ENCODE peak calls at places on chromosomes 1 and 21, in five cellular contexts. P, H, D, S and X are unnamed samples.
A peak's percentile ranks its signal among the peaks of the same experiment; 100 is the strongest.

GRCh38 chr21:41678944-41679343 is 87.9 kb downstream of the RIPK4 start:
- DNase-seq in P (no peak), H (no peak), D (no peak), S (peak; percentile 66), X (no peak)

GRCh38 chr1:232634086-232634485 is 4.2 kb upstream of the SIPA1L2 start:
- DNase-seq in P (no peak), H (no peak), D (no peak), S (no peak), X (no peak)

GRCh38 chr21:33657124-33657842 is 15.0 kb downstream of the ITSN1 start:
- DNase-seq in P (no peak), H (no peak), D (no peak), S (no peak), X (no peak)

GRCh38 chr1:224459051-224459450 is 24.5 kb upstream of the WDR26 start:
- DNase-seq in P (no peak), H (no peak), D (no peak), S (no peak), X (no peak)

GRCh38 chr1:4684142-4684541 is 29.7 kb downstream of the AJAP1 start:
- DNase-seq in P (no peak), H (no peak), D (no peak), S (no peak), X (no peak)

GRCh38 chr1:107141491-107142369 is 891 bp downstream of the NTNG1 start:
- DNase-seq in P (peak; percentile 48), H (no peak), D (peak; percentile 37), S (no peak), X (no peak)

GRCh38 chr1:119531606-119532323 is 24.8 kb downstream of the HSD3B1 start:
- DNase-seq in P (no peak), H (no peak), D (no peak), S (no peak), X (no peak)

GRCh38 chr1:222769181-222769580 is 32.2 kb downstream of the FAM177B start:
- DNase-seq in P (no peak), H (no peak), D (no peak), S (no peak), X (no peak)

GRCh38 chr1:241250465-241250864 is 106.5 kb downstream of the RGS7 start:
- DNase-seq in P (no peak), H (no peak), D (no peak), S (peak; percentile 21), X (no peak)

GRCh38 chr1:186577201-186577600 is 103.0 kb downstream of the PTGS2 start:
- DNase-seq in P (no peak), H (no peak), D (no peak), S (no peak), X (no peak)

GRCh38 chr1:2896824-2897223 is 95.3 kb upstream of the TTC34 start:
- DNase-seq in P (no peak), H (no peak), D (no peak), S (no peak), X (no peak)

GRCh38 chr21:41168391-41169257 is 664 bp downstream of the BACE2 start:
- DNase-seq in P (peak; percentile 45), H (no peak), D (no peak), S (no peak), X (no peak)

GRCh38 chr1:27992271-27992670 is 32.5 kb downstream of the XKR8 start:
- DNase-seq in P (no peak), H (peak; percentile 45), D (no peak), S (no peak), X (no peak)

GRCh38 chr1:107935396-107936064 is 29.4 kb downstream of the VAV3 start:
- DNase-seq in P (peak; percentile 44), H (no peak), D (no peak), S (no peak), X (no peak)

GRCh38 chr1:117466761-117467160 is 99.5 kb downstream of the MAN1A2 start:
- DNase-seq in P (no peak), H (no peak), D (no peak), S (no peak), X (no peak)

GRCh38 chr1:9164919-9165318 is 36.0 kb upstream of the GPR157 start:
- DNase-seq in P (no peak), H (no peak), D (no peak), S (no peak), X (no peak)

GRCh38 chr1:92184632-92185031 is 33.1 kb upstream of the C1orf146 start:
- DNase-seq in P (no peak), H (no peak), D (no peak), S (no peak), X (no peak)

GRCh38 chr1:20481158-20481617 is 4.8 kb downstream of the CAMK2N1 start:
- DNase-seq in P (no peak), H (no peak), D (no peak), S (no peak), X (no peak)

GRCh38 chr1:58862728-58863385 is 79.0 kb upstream of the JUN start:
- DNase-seq in P (no peak), H (no peak), D (no peak), S (no peak), X (no peak)

GRCh38 chr1:188499690-188500089 is 1670.9 kb downstream of the PLA2G4A start:
- DNase-seq in P (no peak), H (no peak), D (no peak), S (no peak), X (no peak)

GRCh38 chr1:215599418-215599817 is 32.3 kb downstream of the KCTD3 start:
- DNase-seq in P (no peak), H (no peak), D (peak; percentile 23), S (no peak), X (no peak)

GRCh38 chr1:228037401-228038386 is 30.9 kb downstream of the WNT3A start:
- DNase-seq in P (peak; percentile 91), H (no peak), D (no peak), S (no peak), X (no peak)

GRCh38 chr1:176073524-176074157 is 133.4 kb downstream of the COP1 start:
- DNase-seq in P (peak; percentile 38), H (no peak), D (peak; percentile 16), S (peak; percentile 69), X (no peak)

GRCh38 chr1:79326875-79327274 is 320.3 kb upstream of the ADGRL4 start:
- DNase-seq in P (no peak), H (no peak), D (no peak), S (no peak), X (no peak)

GRCh38 chr1:59008599-59009347 is 224.9 kb upstream of the JUN start:
- DNase-seq in P (no peak), H (no peak), D (no peak), S (no peak), X (no peak)

GRCh38 chr1:61449410-61449809 is 275.5 kb downstream of the TM2D1 start:
- DNase-seq in P (no peak), H (no peak), D (no peak), S (no peak), X (no peak)